ENCODE peak calls at places on chromosome 4, in four cellular contexts. One of them, this sample, is unnamed.
A peak's percentile ranks its signal among the peaks of the same experiment; 100 is the strongest.

GRCh38 chr4:79682801-79683217 is 274.8 kb upstream of the GK2 start:
- DNase-seq in fibroblast of villous mesenchyme: no peak
- DNase-seq in RPMI8226: no peak
- DNase-seq in posterior cingulate gyrus: peak; percentile 12
- DNase-seq in this sample: no peak

GRCh38 chr4:188109157-188109755 is at the start of gene TRIML2:
- DNase-seq in fibroblast of villous mesenchyme: peak; percentile 33
- DNase-seq in RPMI8226: no peak
- DNase-seq in posterior cingulate gyrus: no peak
- DNase-seq in this sample: peak; percentile 6

GRCh38 chr4:32025840-32026459 is 1305.8 kb downstream of the PCDH7 start:
- DNase-seq in fibroblast of villous mesenchyme: no peak
- DNase-seq in RPMI8226: no peak
- DNase-seq in posterior cingulate gyrus: no peak
- DNase-seq in this sample: peak; percentile 40

GRCh38 chr4:142314183-142314582 is 531.9 kb downstream of the INPP4B start:
- DNase-seq in fibroblast of villous mesenchyme: no peak
- DNase-seq in RPMI8226: peak; percentile 22
- DNase-seq in posterior cingulate gyrus: no peak
- DNase-seq in this sample: no peak

GRCh38 chr4:100935090-100935489 is 412.2 kb downstream of the PPP3CA start:
- DNase-seq in fibroblast of villous mesenchyme: no peak
- DNase-seq in RPMI8226: peak; percentile 8
- DNase-seq in posterior cingulate gyrus: no peak
- DNase-seq in this sample: peak; percentile 5

GRCh38 chr4:149914521-149915115 is 99.0 kb upstream of the IQCM start:
- DNase-seq in fibroblast of villous mesenchyme: peak; percentile 62
- DNase-seq in RPMI8226: peak; percentile 68
- DNase-seq in posterior cingulate gyrus: no peak
- DNase-seq in this sample: peak; percentile 73

GRCh38 chr4:140186651-140187315 is 32.8 kb upstream of the MAML3 start:
- DNase-seq in fibroblast of villous mesenchyme: peak; percentile 54
- DNase-seq in RPMI8226: peak; percentile 39
- DNase-seq in posterior cingulate gyrus: no peak
- DNase-seq in this sample: peak; percentile 59

GRCh38 chr4:91304292-91304691 is 999.5 kb upstream of the GRID2 start:
- DNase-seq in fibroblast of villous mesenchyme: no peak
- DNase-seq in RPMI8226: no peak
- DNase-seq in posterior cingulate gyrus: no peak
- DNase-seq in this sample: no peak

GRCh38 chr4:8287606-8288280 is 18.2 kb downstream of the HTRA3 start:
- DNase-seq in fibroblast of villous mesenchyme: no peak
- DNase-seq in RPMI8226: no peak
- DNase-seq in posterior cingulate gyrus: no peak
- DNase-seq in this sample: no peak

GRCh38 chr4:73832651-73833237 is 3.7 kb upstream of the CXCL6 start:
- DNase-seq in fibroblast of villous mesenchyme: peak; percentile 30
- DNase-seq in RPMI8226: no peak
- DNase-seq in posterior cingulate gyrus: no peak
- DNase-seq in this sample: peak; percentile 56

GRCh38 chr4:154073107-154073817 is 284.4 kb upstream of the SFRP2 start:
- DNase-seq in fibroblast of villous mesenchyme: peak; percentile 73
- DNase-seq in RPMI8226: no peak
- DNase-seq in posterior cingulate gyrus: no peak
- DNase-seq in this sample: peak; percentile 88

GRCh38 chr4:155582971-155583437 is 83.6 kb upstream of the GUCY1A1 start:
- DNase-seq in fibroblast of villous mesenchyme: peak; percentile 90
- DNase-seq in RPMI8226: no peak
- DNase-seq in posterior cingulate gyrus: no peak
- DNase-seq in this sample: peak; percentile 86

GRCh38 chr4:150219841-150220240 is 141.6 kb downstream of the DCLK2 start:
- DNase-seq in fibroblast of villous mesenchyme: no peak
- DNase-seq in RPMI8226: no peak
- DNase-seq in posterior cingulate gyrus: no peak
- DNase-seq in this sample: no peak

GRCh38 chr4:100208459-100208858 is 18.2 kb upstream of the DDIT4L start:
- DNase-seq in fibroblast of villous mesenchyme: no peak
- DNase-seq in RPMI8226: no peak
- DNase-seq in posterior cingulate gyrus: no peak
- DNase-seq in this sample: peak; percentile 21

GRCh38 chr4:126241631-126242030 is 926.9 kb downstream of the FAT4 start:
- DNase-seq in fibroblast of villous mesenchyme: no peak
- DNase-seq in RPMI8226: no peak
- DNase-seq in posterior cingulate gyrus: no peak
- DNase-seq in this sample: no peak

GRCh38 chr4:186634591-186635128 is 79.3 kb upstream of the MTNR1A start:
- DNase-seq in fibroblast of villous mesenchyme: no peak
- DNase-seq in RPMI8226: no peak
- DNase-seq in posterior cingulate gyrus: no peak
- DNase-seq in this sample: no peak

GRCh38 chr4:5976921-5977320 is 41.3 kb downstream of the C4orf50 start:
- DNase-seq in fibroblast of villous mesenchyme: no peak
- DNase-seq in RPMI8226: no peak
- DNase-seq in posterior cingulate gyrus: no peak
- DNase-seq in this sample: no peak

GRCh38 chr4:72031868-72032619 is at the start of gene NPFFR2:
- DNase-seq in fibroblast of villous mesenchyme: peak; percentile 6
- DNase-seq in RPMI8226: no peak
- DNase-seq in posterior cingulate gyrus: no peak
- DNase-seq in this sample: peak; percentile 33

GRCh38 chr4:145734576-145735329 is 54.8 kb downstream of the C4orf51 start:
- DNase-seq in fibroblast of villous mesenchyme: peak; percentile 78
- DNase-seq in RPMI8226: no peak
- DNase-seq in posterior cingulate gyrus: no peak
- DNase-seq in this sample: peak; percentile 97

GRCh38 chr4:13656569-13656988 is 29.1 kb upstream of the BOD1L1 start:
- DNase-seq in fibroblast of villous mesenchyme: peak; percentile 71
- DNase-seq in RPMI8226: peak; percentile 37
- DNase-seq in posterior cingulate gyrus: no peak
- DNase-seq in this sample: peak; percentile 83

GRCh38 chr4:72112514-72113156 is 80.8 kb downstream of the NPFFR2 start:
- DNase-seq in fibroblast of villous mesenchyme: peak; percentile 53
- DNase-seq in RPMI8226: no peak
- DNase-seq in posterior cingulate gyrus: no peak
- DNase-seq in this sample: peak; percentile 89

GRCh38 chr4:27397886-27398285 is 537.2 kb downstream of the STIM2 start:
- DNase-seq in fibroblast of villous mesenchyme: peak; percentile 48
- DNase-seq in RPMI8226: no peak
- DNase-seq in posterior cingulate gyrus: no peak
- DNase-seq in this sample: peak; percentile 2

GRCh38 chr4:115128037-115128436 is 14.6 kb upstream of the NDST4 start:
- DNase-seq in fibroblast of villous mesenchyme: no peak
- DNase-seq in RPMI8226: no peak
- DNase-seq in posterior cingulate gyrus: no peak
- DNase-seq in this sample: no peak

GRCh38 chr4:147644471-147644870 is 27.3 kb downstream of the TMEM184C start:
- DNase-seq in fibroblast of villous mesenchyme: no peak
- DNase-seq in RPMI8226: no peak
- DNase-seq in posterior cingulate gyrus: no peak
- DNase-seq in this sample: no peak

GRCh38 chr4:129545599-129546278 is 449.8 kb downstream of the C4orf33 start:
- DNase-seq in fibroblast of villous mesenchyme: peak; percentile 4
- DNase-seq in RPMI8226: peak; percentile 39
- DNase-seq in posterior cingulate gyrus: no peak
- DNase-seq in this sample: peak; percentile 91

GRCh38 chr4:183350317-183351071 is 28.3 kb upstream of the CLDN24 start:
- DNase-seq in fibroblast of villous mesenchyme: no peak
- DNase-seq in RPMI8226: no peak
- DNase-seq in posterior cingulate gyrus: no peak
- DNase-seq in this sample: no peak

GRCh38 chr4:112860731-112861377 is 188.6 kb upstream of the ANK2 start:
- DNase-seq in fibroblast of villous mesenchyme: no peak
- DNase-seq in RPMI8226: no peak
- DNase-seq in posterior cingulate gyrus: no peak
- DNase-seq in this sample: no peak

GRCh38 chr4:32847466-32847865 is 2127.3 kb downstream of the PCDH7 start:
- DNase-seq in fibroblast of villous mesenchyme: no peak
- DNase-seq in RPMI8226: no peak
- DNase-seq in posterior cingulate gyrus: no peak
- DNase-seq in this sample: peak; percentile 3

GRCh38 chr4:43471950-43472349 is 579.4 kb downstream of the GRXCR1 start:
- DNase-seq in fibroblast of villous mesenchyme: no peak
- DNase-seq in RPMI8226: peak; percentile 3
- DNase-seq in posterior cingulate gyrus: no peak
- DNase-seq in this sample: peak; percentile 39

GRCh38 chr4:95556460-95556859 is 7.7 kb upstream of the UNC5C start:
- DNase-seq in fibroblast of villous mesenchyme: peak; percentile 39
- DNase-seq in RPMI8226: no peak
- DNase-seq in posterior cingulate gyrus: no peak
- DNase-seq in this sample: peak; percentile 53

GRCh38 chr4:153507679-153508073 is 41.5 kb downstream of the TMEM131L start:
- DNase-seq in fibroblast of villous mesenchyme: no peak
- DNase-seq in RPMI8226: no peak
- DNase-seq in posterior cingulate gyrus: no peak
- DNase-seq in this sample: no peak

GRCh38 chr4:64068096-64068495 is 341.2 kb downstream of the TECRL start:
- DNase-seq in fibroblast of villous mesenchyme: no peak
- DNase-seq in RPMI8226: no peak
- DNase-seq in posterior cingulate gyrus: no peak
- DNase-seq in this sample: no peak